ENCODE peak calls at places on chromosomes 1 and 21, in four cellular contexts. M is K562, R is HepG2, X is WTC11. E is an unnamed sample.
A peak's percentile ranks its signal among the peaks of the same experiment; 100 is the strongest.

GRCh38 chr1:6414443-6414844 is 5.3 kb downstream of the HES2 start:
- DNase-seq in M (peak; percentile 85), R (peak; percentile 49), X (peak; percentile 86), E (peak; percentile 87)

GRCh38 chr21:39003982-39004775 is 179.1 kb downstream of the PSMG1 start:
- DNase-seq in M (no peak), R (no peak), X (no peak), E (no peak)

GRCh38 chr1:169570172-169570574 is 16.1 kb downstream of the F5 start:
- DNase-seq in M (no peak), R (peak; percentile 93), X (no peak), E (no peak)

GRCh38 chr1:18464665-18465050 is 16.1 kb upstream of the KLHDC7A start:
- DNase-seq in M (no peak), R (no peak), X (no peak), E (no peak)

GRCh38 chr1:183716286-183716685 is 63.2 kb upstream of the APOBEC4 start:
- DNase-seq in M (no peak), R (no peak), X (no peak), E (no peak)

GRCh38 chr1:205436776-205437485 is 15.1 kb upstream of the LEMD1 start:
- DNase-seq in M (no peak), R (no peak), X (no peak), E (no peak)

GRCh38 chr1:40344597-40344996 is 27.5 kb upstream of the COL9A2 start:
- DNase-seq in M (no peak), R (peak; percentile 43), X (no peak), E (peak; percentile 13)

GRCh38 chr1:24745711-24746582 is 700 bp downstream of the CLIC4 start:
- DNase-seq in M (peak; percentile 69), R (no peak), X (no peak), E (peak; percentile 75)

GRCh38 chr1:37999434-38000232 is 5.7 kb downstream of the FHL3 start:
- DNase-seq in M (peak; percentile 86), R (peak; percentile 75), X (no peak), E (peak; percentile 72)

GRCh38 chr1:210294991-210295773 is 33.5 kb upstream of the HHAT start:
- DNase-seq in M (no peak), R (no peak), X (peak; percentile 49), E (peak; percentile 70)

GRCh38 chr1:244393604-244394176 is 58.0 kb downstream of the ADSS2 start:
- DNase-seq in M (peak; percentile 68), R (no peak), X (no peak), E (no peak)

GRCh38 chr1:211623510-211623909 is 44.5 kb upstream of the SLC30A1 start:
- DNase-seq in M (no peak), R (no peak), X (no peak), E (no peak)

GRCh38 chr1:199978408-199978940 is 49.0 kb upstream of the NR5A2 start:
- DNase-seq in M (no peak), R (no peak), X (no peak), E (no peak)

GRCh38 chr1:20399196-20399595 is 86.8 kb downstream of the CAMK2N1 start:
- DNase-seq in M (no peak), R (no peak), X (no peak), E (no peak)

DNA sequence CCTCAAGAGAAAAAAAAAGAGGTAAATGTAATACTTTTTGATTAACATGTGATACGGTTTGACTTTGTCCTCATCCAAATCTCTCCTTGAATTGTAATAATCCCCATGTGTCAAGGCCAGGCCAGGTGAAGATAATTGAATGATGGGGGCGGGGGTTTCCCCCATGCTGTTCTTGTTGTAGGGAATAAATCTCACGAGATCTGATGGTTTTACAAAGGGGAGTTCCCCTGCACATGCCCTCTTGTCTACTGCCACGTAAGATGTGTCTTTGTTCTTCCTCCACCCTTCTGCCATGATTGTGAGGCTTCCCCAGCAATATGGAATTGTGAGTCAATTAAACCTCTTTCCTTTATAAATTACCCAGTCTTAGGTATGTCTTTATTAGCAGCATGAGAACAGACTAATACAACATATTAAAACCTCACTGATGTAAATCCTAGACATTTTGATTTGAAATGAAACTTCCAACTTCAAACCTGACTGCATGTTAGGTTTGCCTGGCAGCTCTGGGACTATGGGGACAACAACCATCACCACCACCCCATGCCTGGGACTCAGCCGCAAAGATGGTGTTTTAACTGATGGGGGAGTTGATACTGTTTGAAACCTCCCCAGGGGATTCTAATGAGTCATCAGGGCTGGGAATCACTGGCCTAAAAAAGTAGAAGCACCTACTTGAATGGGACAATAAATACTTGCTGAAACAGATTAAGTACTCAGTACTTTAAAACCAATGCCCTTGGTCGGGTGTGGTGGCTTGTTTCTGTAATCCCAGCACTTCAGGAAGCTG is 32.8 kb upstream of the BACH1 start:
- DNase-seq in M (no peak), R (no peak), X (no peak), E (no peak)
- TF ChIP-seq FOXJ3 in M (no peak), R (no peak), X (no peak), E (no peak)

GRCh38 chr1:1938613-1939295 is 19.7 kb upstream of the TMEM52 start:
- DNase-seq in M (no peak), R (no peak), X (no peak), E (peak; percentile 27)
- TF ChIP-seq FOXJ3 in M (no peak), R (no peak), X (no peak), E (no peak)

GRCh38 chr1:156232222-156232621 is 9.8 kb upstream of the BGLAP start:
- DNase-seq in M (no peak), R (no peak), X (no peak), E (no peak)
- TF ChIP-seq FOXJ3 in M (no peak), R (no peak), X (no peak), E (no peak)

GRCh38 chr1:36154765-36155559 is 998 bp upstream of the MAP7D1 start:
- DNase-seq in M (no peak), R (no peak), X (peak; percentile 38), E (peak; percentile 66)
- TF ChIP-seq FOXJ3 in M (no peak), R (no peak), X (no peak), E (no peak)

GRCh38 chr1:93518516-93518915 is 70.6 kb downstream of the FNBP1L start:
- DNase-seq in M (no peak), R (no peak), X (no peak), E (no peak)

GRCh38 chr1:93521618-93522017 is 73.7 kb downstream of the FNBP1L start:
- DNase-seq in M (no peak), R (no peak), X (no peak), E (no peak)

GRCh38 chr1:93519196-93519825 is 71.4 kb downstream of the FNBP1L start:
- DNase-seq in M (no peak), R (no peak), X (no peak), E (no peak)

DNA sequence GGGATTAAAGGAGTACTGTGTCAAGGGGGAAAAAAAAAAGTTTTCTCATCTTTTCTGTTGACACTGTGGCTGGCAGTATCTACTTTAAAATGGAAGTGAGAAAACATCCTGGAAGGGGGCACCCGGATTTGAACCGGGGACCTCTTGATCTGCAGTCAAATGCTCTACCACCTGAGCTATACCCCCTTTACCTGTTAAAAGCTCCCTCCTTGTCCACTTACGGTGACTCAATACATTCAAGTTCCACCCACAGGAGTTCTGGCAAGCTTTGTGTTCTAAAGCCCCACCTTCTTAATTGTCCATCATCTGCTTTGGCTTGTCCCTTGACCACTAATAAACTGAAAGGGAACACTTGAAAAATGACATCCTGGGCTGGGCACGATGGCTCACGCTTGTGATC is 68.2 kb downstream of the FNBP1L start:
- DNase-seq in M (no peak), R (no peak), X (peak; percentile 21), E (no peak)
- TF ChIP-seq FOXJ3 in M (no peak), R (no peak), X (no peak), E (no peak)

E was measured in SK-N-SH.